ENCODE peak calls at places on chromosomes 6 and 20, in eight cellular contexts. Y is heart right ventricle, L is brain microvascular endothelial cell, W is pancreas, E is heart left ventricle, X is MM.1S, O is astrocyte, I is cardiac muscle cell. K is an unnamed sample. For H3K27me3, the result is how much of the 10 kb centered on the place peaks cover.

GRCh38 chr6:169832247-169832948 is 81.0 kb downstream of the ERMARD start:
- DNase-seq in Y (no peak), L (no peak), W (peak), E (no peak), X (no peak), O (no peak), I (no peak), K (no peak)

GRCh38 chr6:139568956-139569538 is 194.6 kb upstream of the CITED2 start:
- DNase-seq in Y (no peak), L (peak), W (no peak), E (no peak), X (no peak), O (peak), I (no peak), K (no peak)

GRCh38 chr6:43123691-43124314 is 47.3 kb upstream of the SRF start:
- DNase-seq in Y (no peak), L (no peak), W (no peak), E (no peak), X (no peak), O (no peak), I (no peak), K (no peak)

GRCh38 chr20:64119681-64120341 is 12.4 kb upstream of the NPBWR2 start:
- DNase-seq in Y (no peak), L (no peak), W (no peak), E (peak), X (no peak), O (no peak), I (no peak), K (no peak)

GRCh38 chr6:47419621-47420020 is 58.0 kb upstream of the CD2AP start:
- DNase-seq in Y (no peak), L (no peak), W (no peak), E (no peak), X (no peak), O (peak), I (no peak), K (no peak)

GRCh38 chr20:44187054-44187762 is at the start of gene JPH2:
- DNase-seq in Y (peak), L (peak), W (no peak), E (peak), X (no peak), O (peak), I (peak), K (peak)

GRCh38 chr6:4584801-4585200 is 191.4 kb upstream of the CDYL start:
- DNase-seq in Y (no peak), L (no peak), W (no peak), E (no peak), X (no peak), O (no peak), I (no peak), K (no peak)

GRCh38 chr20:62120365-62120762 is 1.9 kb upstream of the LSM14B start:
- DNase-seq in Y (no peak), L (no peak), W (no peak), E (no peak), X (no peak), O (no peak), I (no peak), K (no peak)

GRCh38 chr6:34237722-34238506 is 1.2 kb downstream of the HMGA1 start:
- DNase-seq in Y (no peak), L (no peak), W (peak), E (peak), X (peak), O (no peak), I (peak), K (peak)

GRCh38 chr20:25279403-25279802 is 31.5 kb downstream of the PYGB start:
- DNase-seq in Y (no peak), L (no peak), W (peak), E (no peak), X (no peak), O (peak), I (no peak), K (peak)

GRCh38 chr6:166598441-166599138 is 12.1 kb upstream of the RAMACL start:
- DNase-seq in Y (peak), L (peak), W (no peak), E (peak), X (no peak), O (peak), I (no peak), K (peak)

GRCh38 chr6:1325471-1326309 is 13.8 kb downstream of the FOXQ1 start:
- DNase-seq in Y (no peak), L (peak), W (no peak), E (no peak), X (no peak), O (peak), I (no peak), K (no peak)

GRCh38 chr6:149696904-149697303 is 21.0 kb downstream of the LATS1 start:
- DNase-seq in Y (no peak), L (peak), W (no peak), E (no peak), X (no peak), O (peak), I (no peak), K (no peak)

GRCh38 chr6:27872634-27873028 is 39.6 kb downstream of the OR2B2 start:
- DNase-seq in Y (no peak), L (no peak), W (no peak), E (no peak), X (no peak), O (no peak), I (no peak), K (no peak)

GRCh38 chr20:48773837-48774418 is 53.9 kb downstream of the PREX1 start:
- DNase-seq in Y (no peak), L (no peak), W (no peak), E (no peak), X (no peak), O (no peak), I (no peak), K (no peak)

GRCh38 chr6:103734016-103734415 is 1125.7 kb downstream of the HACE1 start:
- DNase-seq in Y (no peak), L (no peak), W (no peak), E (no peak), X (no peak), O (no peak), I (no peak), K (no peak)

GRCh38 chr20:19777311-19777710 is 19.3 kb downstream of the RIN2 start:
- DNase-seq in Y (no peak), L (no peak), W (no peak), E (no peak), X (no peak), O (no peak), I (no peak), K (no peak)

GRCh38 chr20:12966468-12967085 is 42.2 kb upstream of the SPTLC3 start:
- DNase-seq in Y (no peak), L (peak), W (no peak), E (no peak), X (peak), O (peak), I (peak), K (no peak)

GRCh38 chr6:110233769-110234374 is 53.6 kb downstream of the CDC40 start:
- DNase-seq in Y (no peak), L (no peak), W (no peak), E (no peak), X (peak), O (peak), I (peak), K (no peak)

GRCh38 chr6:144667517-144667916 is 382.4 kb downstream of the UTRN start:
- DNase-seq in Y (no peak), L (no peak), W (no peak), E (no peak), X (no peak), O (no peak), I (no peak), K (no peak)

GRCh38 chr20:23687986-23688385 is 852 bp downstream of the CST4 start:
- DNase-seq in Y (no peak), L (no peak), W (no peak), E (no peak), X (no peak), O (no peak), I (no peak), K (no peak)

GRCh38 chr6:121274896-121275295 is 59.4 kb downstream of the TBC1D32 start:
- DNase-seq in Y (no peak), L (no peak), W (no peak), E (no peak), X (no peak), O (no peak), I (no peak), K (no peak)

GRCh38 chr6:134925800-134926199 is 24.1 kb downstream of the ALDH8A1 start:
- DNase-seq in Y (no peak), L (no peak), W (no peak), E (no peak), X (no peak), O (peak), I (no peak), K (no peak)

GRCh38 chr6:1817033-1817761 is 207.5 kb downstream of the FOXC1 start:
- DNase-seq in Y (no peak), L (no peak), W (no peak), E (no peak), X (no peak), O (peak), I (no peak), K (no peak)

GRCh38 chr20:49804364-49804763 is 8.3 kb upstream of the SLC9A8 start:
- DNase-seq in Y (no peak), L (no peak), W (no peak), E (no peak), X (no peak), O (no peak), I (no peak), K (no peak)

GRCh38 chr6:108168501-108168979 is 2.7 kb downstream of the NR2E1 start:
- DNase-seq in Y (peak), L (no peak), W (no peak), E (no peak), X (peak), O (peak), I (peak), K (peak)
- H3K27me3 ChIP-seq in Y (half or more), L (half or more), W (under half), E (half or more), X (under half), O (half or more), I (half or more), K (half or more)

DNA sequence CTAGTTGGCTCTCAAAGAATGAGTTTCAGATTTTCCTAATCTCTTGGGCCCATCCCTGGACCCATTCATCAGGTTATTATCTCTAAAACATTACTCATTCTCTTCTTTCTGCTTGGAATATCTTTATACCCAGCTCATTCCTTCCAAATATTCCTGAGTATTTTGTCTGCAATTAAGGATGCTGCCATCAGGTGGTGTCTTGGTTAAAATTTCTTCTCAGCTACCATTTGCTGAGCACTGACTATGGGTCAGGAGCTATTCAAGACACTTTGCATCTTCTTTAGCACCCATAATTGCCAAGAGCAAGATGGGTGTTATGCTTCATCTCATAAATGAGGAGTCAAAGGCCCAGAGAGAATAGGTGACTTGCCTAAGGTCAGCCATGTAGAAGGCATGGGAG is 8.4 kb downstream of the SUN5 start:
- DNase-seq in Y (no peak), L (no peak), W (no peak), E (no peak), X (no peak), O (no peak), I (no peak), K (no peak)
- TF ChIP-seq CTCF in Y (no peak), L (no peak), W (no peak), E (no peak), X (peak), O (no peak), I (peak), K (no peak)

GRCh38 chr6:44471271-44471981 is 83.9 kb downstream of the CDC5L start:
- DNase-seq in Y (no peak), L (no peak), W (no peak), E (no peak), X (no peak), O (no peak), I (peak), K (no peak)

GRCh38 chr6:44468835-44469234 is 81.3 kb downstream of the CDC5L start:
- DNase-seq in Y (no peak), L (no peak), W (no peak), E (no peak), X (no peak), O (no peak), I (no peak), K (no peak)

GRCh38 chr6:44472250-44472945 is 84.9 kb downstream of the CDC5L start:
- DNase-seq in Y (no peak), L (no peak), W (no peak), E (no peak), X (no peak), O (no peak), I (no peak), K (no peak)

GRCh38 chr6:44470106-44470446 is 82.6 kb downstream of the CDC5L start:
- DNase-seq in Y (no peak), L (no peak), W (peak), E (no peak), X (no peak), O (no peak), I (no peak), K (peak)

DNA sequence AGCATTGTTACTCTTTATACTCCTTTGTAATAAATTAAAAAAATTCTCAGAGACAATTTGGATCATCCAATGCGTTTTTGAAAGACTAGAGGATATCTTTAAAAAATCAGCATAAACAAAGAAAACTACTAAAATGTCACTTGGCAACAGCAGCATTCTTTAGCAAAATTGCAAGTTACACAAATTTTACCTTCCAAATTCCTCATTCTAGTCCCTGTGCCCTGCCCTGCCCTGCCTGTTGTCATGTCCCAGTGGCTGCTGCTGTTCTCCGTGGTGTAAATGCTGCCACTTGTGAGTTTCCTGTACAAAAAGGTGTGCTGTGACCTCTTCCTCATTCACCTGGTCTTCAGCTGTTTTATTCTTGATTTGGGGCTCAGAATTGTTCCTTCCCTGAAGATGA is 83.2 kb downstream of the CDC5L start:
- DNase-seq in Y (no peak), L (no peak), W (no peak), E (no peak), X (no peak), O (no peak), I (no peak), K (no peak)
- H3K27me3 ChIP-seq in Y (under half), L (under half), W (under half), E (under half), X (under half), O (under half), I (under half), K (under half)

DNA sequence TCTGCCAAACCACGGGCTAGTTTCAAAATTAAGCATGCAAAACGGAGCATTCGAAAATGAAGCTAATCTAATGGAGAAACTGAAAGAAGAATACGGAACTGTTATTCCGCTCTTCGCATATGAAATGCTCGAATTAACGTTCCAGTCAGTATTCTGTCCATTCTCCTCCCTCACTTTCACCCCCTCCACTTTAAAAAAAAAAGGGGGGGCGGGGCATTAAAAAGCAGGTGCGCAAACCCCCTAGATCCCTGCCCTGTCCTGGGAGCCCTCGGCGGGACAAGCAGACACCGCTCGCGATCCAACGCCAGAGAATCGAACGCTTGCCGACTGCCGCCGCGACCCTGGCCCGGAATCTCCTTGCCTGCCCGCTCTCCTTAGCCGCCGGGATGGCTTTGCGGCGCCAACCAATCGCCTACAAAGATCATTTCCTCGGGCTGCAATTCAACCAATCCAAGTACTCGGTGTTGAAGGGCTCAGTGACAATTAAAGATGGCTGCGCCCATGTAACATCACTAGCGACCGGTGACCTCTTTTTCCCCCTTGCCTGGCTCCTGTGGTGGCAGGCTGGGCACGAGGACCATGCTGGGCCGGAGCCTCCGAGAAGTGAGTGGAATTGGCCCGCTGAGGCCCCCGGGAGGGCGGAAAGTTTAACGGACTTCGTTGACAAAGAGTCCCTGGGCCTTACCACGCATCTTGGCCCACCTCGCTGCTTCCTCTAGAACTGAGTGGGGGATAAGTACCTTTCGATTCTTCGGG is at the start of the genes QRSL1 and RTN4IP1:
- DNase-seq in Y (peak), L (peak), W (peak), E (peak), X (peak), O (peak), I (peak), K (peak)
- TF ChIP-seq CTCF in Y (no peak), L (no peak), W (no peak), E (no peak), X (no peak), O (no peak), I (no peak), K (no peak)

DNA sequence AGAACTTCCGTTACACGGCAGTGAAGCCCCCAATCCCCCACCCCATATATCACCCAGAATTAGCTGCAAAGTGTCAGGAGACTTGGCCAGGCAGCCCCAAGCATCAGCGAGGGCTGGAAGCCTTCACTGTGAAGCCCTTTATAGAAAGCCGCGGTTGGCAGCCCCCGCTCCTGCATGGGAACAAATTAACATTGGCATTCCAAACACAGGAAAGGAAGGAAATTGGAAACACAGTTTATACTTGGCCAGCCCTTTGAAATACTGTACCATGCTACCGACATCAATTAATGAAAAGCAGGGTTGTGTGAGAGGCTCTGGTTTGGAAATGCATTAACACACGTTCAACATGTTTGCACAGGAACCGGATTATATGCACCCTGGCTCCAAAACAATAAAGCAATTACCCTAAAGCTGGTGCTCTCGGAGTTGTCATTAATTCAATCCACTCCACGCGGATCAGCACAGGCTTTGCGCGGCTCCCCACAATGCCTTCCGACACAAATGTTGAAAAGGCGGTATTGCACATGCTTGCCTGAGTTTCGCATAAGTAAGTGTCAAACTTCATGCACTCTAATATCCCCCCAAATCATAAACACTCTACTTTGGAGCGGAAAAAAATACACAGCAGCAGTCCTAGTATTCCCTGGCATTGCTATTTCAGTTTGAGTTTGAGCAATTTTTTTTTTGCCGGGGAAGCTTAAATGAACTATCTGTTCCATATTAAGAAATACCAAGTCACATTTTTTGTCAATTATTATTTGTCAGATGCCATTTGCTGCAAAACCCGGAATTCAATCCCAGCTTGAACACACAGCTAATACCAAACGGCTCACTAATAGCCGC is 7.0 kb downstream of the BMP7 start:
- DNase-seq in Y (no peak), L (no peak), W (no peak), E (no peak), X (no peak), O (no peak), I (no peak), K (no peak)
- H3K27me3 ChIP-seq in Y (half or more), L (half or more), W (under half), E (half or more), X (half or more), O (half or more), I (under half), K (under half)

GRCh38 chr6:137165375-137166246 is 7.8 kb downstream of the IL22RA2 start:
- DNase-seq in Y (no peak), L (no peak), W (peak), E (no peak), X (peak), O (no peak), I (no peak), K (peak)
- TF ChIP-seq CTCF in Y (peak), L (no peak), W (no peak), E (no peak), X (peak), O (no peak), I (peak), K (no peak)

DNA sequence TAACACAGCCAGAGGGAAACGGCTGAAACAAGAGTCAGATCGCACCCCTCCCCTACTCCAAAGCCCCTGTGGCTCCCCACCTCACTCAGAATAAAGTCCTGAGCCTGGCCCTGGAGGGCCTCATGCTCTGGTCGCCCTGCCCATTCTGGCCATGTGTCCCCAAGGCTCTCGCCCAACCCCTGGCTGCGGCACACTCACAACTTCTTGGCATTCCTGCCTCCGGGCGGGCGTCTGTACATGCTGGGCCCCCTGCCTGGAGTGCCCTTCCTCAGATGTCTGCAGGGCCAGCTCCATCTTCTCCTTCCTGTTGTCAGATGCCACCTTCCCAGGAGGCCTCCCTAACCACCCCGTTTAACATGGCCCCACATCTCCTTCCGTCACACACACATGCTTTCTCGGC is 17.1 kb upstream of the NOL4L start:
- DNase-seq in Y (no peak), L (no peak), W (no peak), E (no peak), X (no peak), O (no peak), I (no peak), K (no peak)
- H3K27me3 ChIP-seq in Y (under half), L (under half), W (under half), E (under half), X (under half), O (under half), I (under half), K (under half)

GRCh38 chr6:11918021-11918738 is 93.9 kb upstream of the HIVEP1 start:
- DNase-seq in Y (no peak), L (peak), W (no peak), E (no peak), X (no peak), O (peak), I (no peak), K (no peak)

GRCh38 chr6:11909696-11910132 is 102.4 kb upstream of the HIVEP1 start:
- DNase-seq in Y (no peak), L (peak), W (no peak), E (no peak), X (no peak), O (peak), I (no peak), K (no peak)

GRCh38 chr6:11908706-11909105 is 103.4 kb upstream of the HIVEP1 start:
- DNase-seq in Y (no peak), L (no peak), W (no peak), E (no peak), X (no peak), O (no peak), I (no peak), K (no peak)

GRCh38 chr6:11911535-11911934 is 100.6 kb upstream of the HIVEP1 start:
- DNase-seq in Y (no peak), L (no peak), W (no peak), E (no peak), X (no peak), O (peak), I (no peak), K (no peak)

DNA sequence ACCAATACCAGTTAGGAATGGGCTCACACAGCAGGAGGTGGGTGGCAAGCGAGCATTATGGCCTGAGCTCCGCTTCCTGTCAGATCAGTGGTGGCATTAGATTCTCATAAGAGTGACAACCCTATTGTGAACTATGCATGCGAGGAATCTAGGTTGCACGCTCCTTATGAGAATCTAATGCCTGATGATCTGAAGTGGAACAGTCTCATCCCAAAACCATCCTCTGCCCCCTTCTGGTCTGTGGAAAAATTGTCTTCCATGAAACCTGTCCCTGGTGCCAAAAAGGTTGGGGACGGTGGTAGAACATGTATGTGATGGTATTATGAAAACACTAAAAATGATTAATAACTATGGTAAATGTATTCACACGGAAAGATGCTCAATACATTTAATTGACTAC is 99.7 kb upstream of the HIVEP1 start:
- DNase-seq in Y (no peak), L (no peak), W (no peak), E (no peak), X (no peak), O (no peak), I (no peak), K (no peak)
- TF ChIP-seq CTCF in Y (no peak), L (peak), W (no peak), E (no peak), X (no peak), O (no peak), I (peak), K (no peak)

K was measured in thyroid gland.